ENCODE peak calls at places on chromosomes 6 and 20, in five cellular contexts. U, S, D, O and T are unnamed samples.

GRCh38 chr20:58832442-58832841 is 18.3 kb downstream of the GNAS-AS1 start:
- DNase-seq in O (no peak), U (no peak), S (no peak), D (no peak), T (no peak)

GRCh38 chr6:47061631-47062300 is 19.6 kb upstream of the ADGRF1 start:
- DNase-seq in S (no peak), U (peak), O (no peak), D (no peak), T (no peak)

GRCh38 chr20:9143926-9144325 is 75.0 kb downstream of the PLCB4 start:
- DNase-seq in D (no peak), U (no peak), S (no peak), O (no peak), T (no peak)

GRCh38 chr20:46849269-46849668 is 45.4 kb upstream of the EYA2 start:
- DNase-seq in U (no peak), O (no peak), D (no peak), S (no peak), T (no peak)

GRCh38 chr6:159110013-159110412 is 59.2 kb upstream of the FNDC1 start:
- DNase-seq in U (peak), S (no peak), D (peak), O (no peak), T (no peak)

GRCh38 chr20:62955519-62956386 is 3.2 kb downstream of the SLC17A9 start:
- DNase-seq in U (peak), S (peak), O (no peak), D (no peak), T (no peak)

GRCh38 chr6:82571431-82571830 is 207.8 kb downstream of the TPBG start:
- DNase-seq in O (no peak), S (no peak), U (no peak), D (no peak), T (no peak)

GRCh38 chr6:92684386-92684785 is 735.0 kb downstream of the EPHA7 start:
- DNase-seq in U (no peak), D (no peak), S (no peak), O (no peak), T (no peak)

GRCh38 chr20:61514805-61515505 is 262.9 kb downstream of the CDH4 start:
- DNase-seq in U (no peak), O (no peak), S (no peak), D (no peak), T (no peak)